ENCODE peak calls at places on chromosomes 6 and 20, in seven cellular contexts. R, U, X, K, N, B and Z are unnamed samples.

GRCh38 chr20:10217517-10218410 is 866 bp upstream of the SNAP25 start:
- DNase-seq in R (no peak), U (peak), X (peak), K (peak), N (no peak), B (no peak), Z (no peak)

GRCh38 chr6:36147294-36147693 is 17.0 kb downstream of the MAPK13 start:
- DNase-seq in R (no peak), U (no peak), X (no peak), K (no peak), N (no peak), B (no peak), Z (no peak)

GRCh38 chr6:38095054-38095453 is 275.5 kb downstream of the ZFAND3 start:
- DNase-seq in R (no peak), U (no peak), X (no peak), K (no peak), N (no peak), B (no peak), Z (no peak)

GRCh38 chr20:43178079-43178478 is 11.6 kb downstream of the PTPRT start:
- DNase-seq in R (no peak), U (no peak), X (no peak), K (no peak), N (no peak), B (no peak), Z (no peak)

GRCh38 chr6:88422831-88423230 is 256.7 kb upstream of the CNR1 start:
- DNase-seq in R (no peak), U (no peak), X (no peak), K (peak), N (no peak), B (no peak), Z (no peak)

GRCh38 chr6:33758807-33759206 is 12.1 kb upstream of the IP6K3 start:
- DNase-seq in R (peak), U (no peak), X (no peak), K (no peak), N (no peak), B (no peak), Z (no peak)

GRCh38 chr6:39083111-39083702 is 31.8 kb downstream of the SAYSD1 start:
- DNase-seq in R (no peak), U (no peak), X (no peak), K (no peak), N (no peak), B (no peak), Z (no peak)

GRCh38 chr20:25207960-25208534 is 12.5 kb downstream of the ENTPD6 start:
- DNase-seq in R (no peak), U (peak), X (no peak), K (no peak), N (no peak), B (no peak), Z (no peak)

GRCh38 chr6:33746651-33747100 is at the start of gene IP6K3:
- DNase-seq in R (no peak), U (no peak), X (no peak), K (no peak), N (no peak), B (no peak), Z (no peak)

GRCh38 chr20:46122071-46122470 is 4.0 kb downstream of the CD40 start:
- DNase-seq in R (peak), U (no peak), X (no peak), K (peak), N (peak), B (no peak), Z (no peak)

GRCh38 chr6:82362868-82363267 is 749 bp upstream of the TPBG start:
- DNase-seq in R (no peak), U (no peak), X (no peak), K (no peak), N (no peak), B (no peak), Z (no peak)

GRCh38 chr6:119078449-119079287 is at the start of gene FAM184A:
- DNase-seq in R (peak), U (peak), X (peak), K (peak), N (peak), B (peak), Z (peak)

GRCh38 chr6:158786645-158787304 is 32.4 kb downstream of the EZR start:
- DNase-seq in R (no peak), U (peak), X (no peak), K (no peak), N (no peak), B (no peak), Z (no peak)

GRCh38 chr20:36320898-36321695 is 15.0 kb downstream of the DLGAP4 start:
- DNase-seq in R (no peak), U (no peak), X (no peak), K (no peak), N (no peak), B (no peak), Z (no peak)